ENCODE peak calls at places on chromosomes 5 and 9, in five cellular contexts. R is colonic mucosa, A is psoas muscle, W is transverse colon, Z is HCT116. J is an unnamed sample.

GRCh38 chr9:4152876-4153275 is 147.0 kb downstream of the GLIS3 start:
- DNase-seq in A (no peak), W (no peak), Z (no peak), R (no peak), J (peak; percentile 29)

GRCh38 chr9:134963546-134963945 is 45.8 kb upstream of the FCN1 start:
- DNase-seq in A (no peak), W (no peak), R (no peak), Z (no peak), J (no peak)

GRCh38 chr9:128160603-128160987 is 530 bp downstream of the BBLN start:
- DNase-seq in A (peak; percentile 35), R (no peak), W (peak; percentile 28), Z (no peak), J (no peak)

GRCh38 chr9:15505927-15506326 is 4.8 kb downstream of the PSIP1 start:
- DNase-seq in Z (no peak), R (no peak), W (no peak), A (no peak), J (no peak)

GRCh38 chr9:108184941-108185340 is 670.8 kb downstream of the ACTL7B start:
- DNase-seq in W (peak; percentile 62), A (peak; percentile 19), R (peak; percentile 49), Z (no peak), J (peak; percentile 88)

GRCh38 chr5:6745706-6746217 is 32.5 kb downstream of the TENT4A start:
- DNase-seq in R (no peak), A (no peak), W (peak; percentile 7), Z (peak; percentile 31), J (no peak)

GRCh38 chr9:124480621-124480981 is 26.6 kb downstream of the NR5A1 start:
- DNase-seq in W (no peak), Z (peak; percentile 32), A (no peak), R (no peak), J (no peak)

GRCh38 chr5:168468836-168469235 is 17.4 kb upstream of the RARS1 start:
- DNase-seq in A (no peak), W (no peak), Z (no peak), R (no peak), J (no peak)

GRCh38 chr9:38507587-38507986 is 83.3 kb upstream of the IGFBPL1 start:
- DNase-seq in A (no peak), R (no peak), Z (no peak), W (no peak), J (no peak)

GRCh38 chr5:143968071-143968878 is 156.3 kb downstream of the HMHB1 start:
- DNase-seq in Z (peak; percentile 22), R (peak; percentile 19), W (no peak), A (no peak), J (no peak)

GRCh38 chr5:172078726-172079345 is 72.4 kb upstream of the FBXW11 start:
- DNase-seq in A (no peak), R (no peak), W (no peak), Z (no peak), J (no peak)

GRCh38 chr9:89185980-89186379 is 7.4 kb upstream of the SHC3 start:
- DNase-seq in Z (no peak), R (no peak), W (no peak), A (no peak), J (peak; percentile 26)

GRCh38 chr5:116076496-116076895 is 8.3 kb upstream of the COMMD10 start:
- DNase-seq in Z (no peak), W (no peak), R (no peak), A (no peak), J (no peak)

GRCh38 chr5:96565843-96566242 is 96.3 kb upstream of the CAST start:
- DNase-seq in Z (no peak), R (no peak), W (no peak), A (no peak), J (no peak)

GRCh38 chr9:21994996-21995651 is 533 bp downstream of the CDKN2B-AS1 start:
- DNase-seq in A (peak; percentile 74), R (peak; percentile 80), W (peak; percentile 87), Z (peak; percentile 56), J (peak; percentile 96)

GRCh38 chr9:15469862-15470261 is 40.9 kb downstream of the PSIP1 start:
- DNase-seq in A (no peak), W (no peak), R (no peak), Z (no peak), J (no peak)

GRCh38 chr9:96564217-96564616 is 55.4 kb downstream of the CDC14B start:
- DNase-seq in A (no peak), W (no peak), R (no peak), Z (no peak), J (no peak)

GRCh38 chr5:176540956-176541337 is 3.7 kb upstream of the RNF44 start:
- DNase-seq in A (no peak), Z (no peak), R (no peak), W (no peak), J (no peak)

GRCh38 chr9:78714591-78714990 is 417.7 kb downstream of the PSAT1 start:
- DNase-seq in Z (no peak), R (no peak), W (no peak), A (no peak), J (no peak)

GRCh38 chr9:109012876-109013677 is at the start of gene CTNNAL1:
- DNase-seq in A (peak; percentile 95), R (peak; percentile 97), W (peak; percentile 96), Z (peak; percentile 64), J (peak; percentile 98)

GRCh38 chr9:36092509-36093215 is 43.9 kb upstream of the GLIPR2 start:
- DNase-seq in W (peak; percentile 28), Z (no peak), A (no peak), R (peak; percentile 25), J (no peak)

GRCh38 chr5:14471557-14471956 is 110.0 kb upstream of the OTULINL start:
- DNase-seq in A (no peak), Z (no peak), W (no peak), R (no peak), J (no peak)

GRCh38 chr5:1686066-1686802 is 113.4 kb downstream of the MRPL36 start:
- DNase-seq in Z (no peak), A (no peak), R (no peak), W (no peak), J (peak; percentile 86)

GRCh38 chr9:126051446-126052130 is 275.0 kb upstream of the MVB12B start:
- DNase-seq in R (no peak), W (no peak), Z (no peak), A (no peak), J (no peak)

GRCh38 chr5:72238712-72239445 is 81.2 kb downstream of the MRPS27 start:
- DNase-seq in A (no peak), R (no peak), W (no peak), Z (no peak), J (no peak)

GRCh38 chr5:1874820-1875219 is 7.9 kb downstream of the IRX4 start:
- DNase-seq in W (no peak), Z (no peak), R (no peak), A (no peak), J (no peak)

GRCh38 chr9:76302947-76303550 is 91.2 kb downstream of the RFK start:
- DNase-seq in Z (peak; percentile 29), A (no peak), R (no peak), W (no peak), J (no peak)

GRCh38 chr9:122200960-122201635 is 27.7 kb downstream of the LHX6 start:
- DNase-seq in Z (no peak), W (no peak), A (peak; percentile 58), R (no peak), J (no peak)

GRCh38 chr5:54832066-54832465 is 153.3 kb downstream of the ESM1 start:
- DNase-seq in R (no peak), A (no peak), Z (no peak), W (no peak), J (no peak)

GRCh38 chr9:69195681-69196080 is 21.6 kb downstream of the TJP2 start:
- DNase-seq in W (no peak), Z (no peak), A (no peak), R (no peak), J (no peak)

GRCh38 chr9:124343533-124344290 is 71.5 kb downstream of the PSMB7 start:
- DNase-seq in W (no peak), Z (no peak), R (no peak), A (peak; percentile 16), J (no peak)

GRCh38 chr5:133361922-133362321 is 250.4 kb downstream of the FSTL4 start:
- DNase-seq in W (no peak), A (no peak), R (no peak), Z (no peak), J (no peak)

GRCh38 chr5:133360693-133361479 is 251.5 kb downstream of the FSTL4 start:
- DNase-seq in W (no peak), A (no peak), Z (no peak), R (no peak), J (no peak)

GRCh38 chr5:133364916-133365315 is 247.4 kb downstream of the FSTL4 start:
- DNase-seq in W (no peak), A (no peak), Z (no peak), R (no peak), J (no peak)

GRCh38 chr5:133363807-133364587 is 248.3 kb downstream of the FSTL4 start:
- DNase-seq in A (no peak), R (no peak), Z (no peak), W (no peak), J (peak; percentile 86)

DNA sequence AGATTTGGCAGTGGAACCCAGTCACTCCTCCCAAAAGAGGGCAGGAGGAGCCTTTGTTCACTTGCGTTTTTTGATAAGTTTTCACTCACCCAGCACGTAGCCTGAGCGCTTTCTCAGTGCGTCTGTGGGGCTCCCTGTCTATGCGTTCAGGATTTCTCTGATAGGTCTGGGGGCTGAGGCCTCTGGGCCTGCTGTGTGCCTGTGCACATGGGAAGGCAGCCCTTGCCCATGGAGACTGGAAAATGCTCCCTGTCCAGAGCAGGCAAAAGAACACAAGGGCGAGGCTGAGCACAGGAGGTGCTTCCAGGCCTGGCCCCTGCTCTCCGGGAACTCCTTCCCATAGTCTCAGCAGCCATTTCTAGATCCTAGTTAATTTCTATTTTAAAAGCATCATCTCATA is 249.9 kb downstream of the FSTL4 start:
- DNase-seq in R (no peak), Z (no peak), A (no peak), W (no peak), J (no peak)
- H3K4me1 ChIP-seq in R (no peaks in the 10 kb centered on the region), Z (no peaks in the 10 kb centered on the region), A (no peaks in the 10 kb centered on the region), W (no peaks in the 10 kb centered on the region), J (no peaks in the 10 kb centered on the region)

GRCh38 chr9:114276908-114277821 is 45.7 kb upstream of the ORM1 start:
- DNase-seq in Z (no peak), W (no peak), R (no peak), A (peak; percentile 47), J (no peak)
- H3K4me1 ChIP-seq in Z (peaks cover 37% of the 10 kb centered on the region), W (no peaks in the 10 kb centered on the region), R (no peaks in the 10 kb centered on the region), A (peaks cover 24% of the 10 kb centered on the region), J (no peaks in the 10 kb centered on the region)

GRCh38 chr5:76351176-76351575 is 51.9 kb upstream of the IQGAP2 start:
- DNase-seq in A (no peak), R (no peak), Z (no peak), W (no peak), J (no peak)
- H3K4me1 ChIP-seq in A (no peaks in the 10 kb centered on the region), R (no peaks in the 10 kb centered on the region), Z (no peaks in the 10 kb centered on the region), W (peaks cover 10% of the 10 kb centered on the region), J (no peaks in the 10 kb centered on the region)

DNA sequence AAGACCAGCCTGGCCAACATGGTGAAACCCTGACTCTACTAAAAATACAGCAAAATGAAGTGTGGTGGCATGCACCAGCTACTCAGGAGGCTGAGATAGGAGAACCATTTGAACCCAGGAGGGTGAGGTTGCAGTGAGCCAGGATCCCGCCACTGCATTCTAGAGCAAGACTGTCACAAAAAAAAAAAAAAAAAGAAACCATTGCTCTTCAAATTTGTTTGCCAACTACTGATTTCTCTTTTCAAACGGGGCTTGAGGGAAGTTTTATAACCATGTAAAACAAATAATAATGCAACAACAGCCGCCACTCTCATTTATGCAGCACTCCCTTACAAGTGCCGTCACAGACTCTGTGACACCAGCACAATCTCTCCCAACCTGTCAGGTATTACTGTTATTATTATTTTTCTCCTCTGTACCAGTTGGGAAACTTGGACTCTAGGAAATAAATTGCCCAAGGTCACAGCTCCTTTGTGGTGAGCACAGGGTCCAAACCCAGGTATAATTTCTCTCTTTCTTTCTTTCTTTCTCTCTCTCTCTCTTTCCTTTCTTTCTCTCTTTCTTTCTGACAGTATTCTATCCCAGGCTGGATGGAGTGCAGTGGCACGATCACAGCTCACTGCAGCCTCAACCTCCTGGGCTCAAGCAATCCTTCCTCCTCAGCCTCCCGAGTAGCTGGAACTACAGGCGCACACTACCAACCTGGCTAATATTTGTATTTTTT is 25.4 kb downstream of the SERINC5 start:
- DNase-seq in W (no peak), R (no peak), Z (no peak), A (no peak), J (no peak)
- H3K4me1 ChIP-seq in W (peaks cover 85% of the 10 kb centered on the region), R (peaks cover 10% of the 10 kb centered on the region), Z (no peaks in the 10 kb centered on the region), A (no peaks in the 10 kb centered on the region), J (no peaks in the 10 kb centered on the region)